ENCODE peak calls at places on chromosomes 2 and 18, in ten cellular contexts. O, Y, N, T, M, L, Q, E, A and K are unnamed samples.

GRCh38 chr2:1972428-1972827 is 228.1 kb upstream of the PXDN start:
- DNase-seq in Q (no peak), A (no peak), Y (no peak), M (peak; percentile 41), L (no peak), T (no peak), N (no peak), O (peak; percentile 87), E (no peak), K (peak; percentile 94)

GRCh38 chr2:217650229-217650628 is 352.6 kb downstream of the TNS1 start:
- DNase-seq in O (no peak), T (no peak), A (no peak), M (no peak), Q (no peak), N (peak; percentile 24), E (peak; percentile 43), Y (no peak), L (no peak), K (no peak)

GRCh38 chr18:36633961-36634412 is 194.8 kb downstream of the TPGS2 start:
- DNase-seq in Q (no peak), L (no peak), O (no peak), T (no peak), E (no peak), A (no peak), Y (no peak), N (peak; percentile 17), M (no peak), K (peak; percentile 24)

GRCh38 chr18:67710639-67711038 is 194.1 kb upstream of the DSEL start:
- DNase-seq in Q (no peak), L (no peak), O (no peak), T (no peak), N (peak; percentile 72), E (no peak), Y (no peak), A (no peak), M (peak; percentile 63), K (no peak)

GRCh38 chr2:191811807-191812602 is 34.9 kb downstream of the CAVIN2 start:
- DNase-seq in M (peak; percentile 66), T (no peak), A (no peak), E (peak; percentile 53), N (peak; percentile 70), L (peak; percentile 60), Q (peak; percentile 68), Y (peak; percentile 55), O (peak; percentile 54), K (peak; percentile 73)

GRCh38 chr2:152755029-152755428 is 36.6 kb downstream of the ARL6IP6 start:
- DNase-seq in A (peak; percentile 21), L (peak; percentile 12), E (no peak), O (no peak), N (peak; percentile 79), Q (no peak), M (peak; percentile 76), T (no peak), Y (no peak), K (no peak)

GRCh38 chr18:28204154-28204553 is 27.2 kb upstream of the CDH2 start:
- DNase-seq in N (no peak), Y (no peak), A (no peak), Q (no peak), E (no peak), M (no peak), L (no peak), O (no peak), T (no peak), K (no peak)

GRCh38 chr18:63844254-63844653 is 43.3 kb upstream of the SERPINB2 start:
- DNase-seq in Q (no peak), T (no peak), A (no peak), O (no peak), M (no peak), E (peak; percentile 31), L (no peak), N (peak; percentile 61), Y (no peak), K (peak; percentile 77)

GRCh38 chr18:41457730-41458129 is 497.3 kb upstream of the PIK3C3 start:
- DNase-seq in Q (no peak), O (no peak), M (no peak), E (no peak), A (peak; percentile 17), T (no peak), N (peak; percentile 21), Y (no peak), L (no peak), K (no peak)

GRCh38 chr18:41464278-41464677 is 490.8 kb upstream of the PIK3C3 start:
- DNase-seq in E (no peak), A (no peak), O (no peak), N (peak; percentile 29), L (no peak), Y (no peak), Q (no peak), M (no peak), T (no peak), K (no peak)

GRCh38 chr18:41462946-41463345 is 492.1 kb upstream of the PIK3C3 start:
- DNase-seq in N (no peak), T (no peak), Y (no peak), O (no peak), M (no peak), E (no peak), L (no peak), A (no peak), Q (no peak), K (no peak)

GRCh38 chr18:41459657-41460056 is 495.4 kb upstream of the PIK3C3 start:
- DNase-seq in M (no peak), E (no peak), O (no peak), N (no peak), Q (no peak), Y (no peak), T (no peak), L (no peak), A (no peak), K (no peak)

GRCh38 chr18:41461058-41461560 is 493.9 kb upstream of the PIK3C3 start:
- DNase-seq in A (no peak), T (no peak), N (no peak), E (no peak), M (no peak), Q (no peak), L (no peak), Y (no peak), O (no peak), K (no peak)
- TF ChIP-seq POLR2AphosphoS5 in A (no peak), T (no peak), N (no peak), E (no peak), M (no peak), Q (no peak), L (no peak), Y (no peak), O (no peak), K (no peak)

GRCh38 chr2:238449909-238450417 is 23.2 kb downstream of the ASB1 start:
- DNase-seq in M (no peak), O (no peak), Y (peak; percentile 54), E (no peak), A (no peak), Q (no peak), N (no peak), L (no peak), T (no peak), K (no peak)

GRCh38 chr2:238450440-238450861 is 23.7 kb downstream of the ASB1 start:
- DNase-seq in Y (no peak), M (no peak), A (no peak), T (no peak), Q (no peak), O (no peak), N (no peak), E (no peak), L (no peak), K (no peak)

GRCh38 chr2:238449241-238449640 is 22.5 kb downstream of the ASB1 start:
- DNase-seq in A (no peak), L (no peak), M (no peak), N (no peak), E (no peak), T (no peak), O (no peak), Q (no peak), Y (no peak), K (no peak)

GRCh38 chr2:238446371-238446770 is 19.6 kb downstream of the ASB1 start:
- DNase-seq in E (no peak), L (no peak), Q (no peak), O (no peak), T (no peak), A (no peak), M (peak; percentile 19), N (no peak), Y (no peak), K (no peak)

DNA sequence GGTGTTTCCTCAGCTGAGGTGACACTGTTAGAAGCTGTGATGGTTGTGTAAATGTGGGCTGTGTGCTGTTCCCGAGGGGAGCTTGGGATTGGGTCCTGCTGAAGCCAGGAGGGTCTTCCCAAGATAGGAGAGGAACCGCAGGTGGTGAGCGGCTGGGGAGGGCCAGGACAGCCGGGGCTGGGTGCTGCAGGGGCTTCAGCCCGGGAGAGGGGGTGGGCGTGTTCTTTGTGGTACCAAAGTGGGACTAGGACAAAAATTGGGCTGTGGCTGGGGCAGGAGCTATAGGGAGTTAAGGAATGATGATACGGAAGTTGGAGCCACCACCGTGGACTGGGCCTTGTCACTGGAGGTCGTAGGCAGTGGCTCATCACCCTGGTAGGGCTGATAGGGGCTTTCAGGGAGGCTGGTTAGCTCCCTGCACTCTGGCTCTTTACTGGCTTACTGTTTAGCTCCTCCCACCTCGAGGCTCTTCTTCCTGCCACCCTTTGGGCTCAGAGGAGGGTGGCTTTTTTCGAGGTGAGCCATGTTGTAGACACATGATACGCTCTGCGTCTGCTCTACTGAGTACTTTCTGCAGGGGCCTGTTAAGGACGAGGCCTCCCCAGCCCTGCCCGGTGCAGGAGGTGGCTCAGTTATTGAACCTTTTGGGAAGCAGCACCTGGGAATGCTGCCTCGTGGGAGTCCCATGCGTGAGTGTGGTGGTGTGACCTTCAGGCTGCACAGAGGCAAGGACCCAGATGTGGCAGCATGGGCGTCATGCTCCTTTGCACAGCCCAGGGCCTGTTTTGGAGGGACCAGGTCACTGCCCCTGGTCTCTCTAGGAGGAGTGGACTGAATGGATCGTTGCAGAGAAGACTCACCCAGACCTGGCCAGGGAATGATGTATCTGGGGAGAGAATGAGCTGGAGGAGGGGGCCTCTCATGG is 21.6 kb downstream of the ASB1 start:
- DNase-seq in Q (no peak), Y (no peak), T (no peak), M (no peak), N (no peak), O (no peak), A (no peak), L (no peak), E (no peak), K (no peak)
- TF ChIP-seq POLR2AphosphoS5 in Q (no peak), Y (no peak), T (no peak), M (no peak), N (no peak), O (no peak), A (no peak), L (no peak), E (no peak), K (no peak)

DNA sequence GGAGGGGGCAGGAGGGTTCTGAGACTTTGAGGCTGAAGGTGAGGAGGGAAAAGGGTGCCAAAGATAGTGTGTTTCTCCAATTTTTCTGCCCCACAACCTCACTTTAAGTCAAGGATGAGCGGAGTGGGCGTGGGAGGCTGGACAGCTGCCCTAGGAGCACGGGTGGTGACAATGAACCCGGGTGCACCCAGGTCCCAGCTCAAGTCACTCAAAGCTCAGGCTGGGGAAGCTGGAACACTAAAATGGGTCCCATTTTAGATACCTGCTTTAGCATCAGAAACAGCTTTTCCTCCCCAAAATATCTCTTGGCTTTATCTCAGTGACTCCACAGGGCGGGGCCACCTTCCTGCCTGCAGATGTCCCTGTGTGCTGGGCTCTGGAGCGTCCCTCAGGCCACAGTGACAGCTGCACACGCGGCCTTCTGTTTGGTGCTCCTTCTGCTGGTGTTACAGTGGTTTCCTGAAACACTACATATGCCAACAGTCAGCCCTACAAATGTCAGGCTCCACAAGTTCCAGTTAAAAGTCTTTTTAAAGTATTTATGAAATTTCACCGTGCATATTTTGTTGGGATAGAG is 1.4 kb upstream of the MBP start:
- DNase-seq in Y (peak; percentile 51), E (no peak), M (no peak), A (no peak), L (no peak), T (no peak), N (no peak), O (peak; percentile 43), Q (no peak), K (no peak)
- TF ChIP-seq POLR2AphosphoS5 in Y (no peak), E (no peak), M (no peak), A (no peak), L (no peak), T (no peak), N (no peak), O (no peak), Q (no peak), K (no peak)

GRCh38 chr2:200301953-200302628 is 4.4 kb upstream of the SPATS2L start:
- DNase-seq in Y (no peak), M (no peak), N (no peak), E (no peak), A (no peak), O (no peak), T (no peak), L (no peak), Q (no peak), K (no peak)

GRCh38 chr2:200300065-200300464 is 6.4 kb upstream of the SPATS2L start:
- DNase-seq in Q (no peak), T (no peak), M (no peak), E (no peak), O (no peak), L (no peak), Y (no peak), N (no peak), A (no peak), K (no peak)

GRCh38 chr2:200305797-200306718 is at the start of gene SPATS2L:
- DNase-seq in T (peak; percentile 90), L (no peak), M (peak; percentile 69), A (peak; percentile 95), O (peak; percentile 70), Q (peak; percentile 69), Y (peak; percentile 81), N (peak; percentile 64), E (peak; percentile 22), K (no peak)

GRCh38 chr2:200300650-200301314 is 5.7 kb upstream of the SPATS2L start:
- DNase-seq in M (no peak), O (no peak), Q (no peak), Y (no peak), N (no peak), E (peak; percentile 68), T (no peak), A (no peak), L (no peak), K (no peak)

GRCh38 chr2:200302940-200303727 is 3.4 kb upstream of the SPATS2L start:
- DNase-seq in Q (no peak), M (no peak), N (no peak), A (no peak), T (no peak), L (peak; percentile 96), O (no peak), E (peak; percentile 92), Y (no peak), K (no peak)
- TF ChIP-seq POLR2AphosphoS5 in Q (peak; percentile 14), M (no peak), N (no peak), A (no peak), T (no peak), L (no peak), O (no peak), E (peak; percentile 94), Y (no peak), K (no peak)